ENCODE peak calls at places on chromosomes 3 and 15, in five cellular contexts. T is suprapubic skin, J is stomach, I is sigmoid colon, A is A549. D is an unnamed sample.

GRCh38 chr3:140225996-140226395 is 291.0 kb downstream of the CLSTN2 start:
- DNase-seq in T (no peak), J (no peak), I (no peak), A (no peak), D (no peak)

GRCh38 chr3:22585504-22585903 is 617.6 kb upstream of the UBE2E2 start:
- DNase-seq in T (no peak), J (no peak), I (no peak), A (no peak), D (no peak)

GRCh38 chr15:85762756-85763127 is 32.0 kb downstream of the KLHL25 start:
- DNase-seq in T (no peak), J (no peak), I (no peak), A (no peak), D (no peak)

GRCh38 chr3:71722693-71723092 is 2.5 kb downstream of the EIF4E3 start:
- DNase-seq in T (no peak), J (no peak), I (no peak), A (no peak), D (no peak)

GRCh38 chr3:172152869-172153268 is 113.5 kb downstream of the FNDC3B start:
- DNase-seq in T (no peak), J (no peak), I (no peak), A (no peak), D (no peak)

GRCh38 chr3:46097691-46098241 is 70.5 kb upstream of the XCR1 start:
- DNase-seq in T (no peak), J (no peak), I (peak), A (no peak), D (peak)

GRCh38 chr15:98513428-98513991 is 134.8 kb upstream of the IGF1R start:
- DNase-seq in T (no peak), J (no peak), I (no peak), A (no peak), D (no peak)

GRCh38 chr15:84699538-84700191 is 16.3 kb downstream of the SEC11A start:
- DNase-seq in T (no peak), J (no peak), I (no peak), A (no peak), D (no peak)

GRCh38 chr3:66480666-66481065 is 20.2 kb downstream of the LRIG1 start:
- DNase-seq in T (no peak), J (no peak), I (no peak), A (no peak), D (no peak)

GRCh38 chr3:63912768-63913588 is 795 bp upstream of the SCAANT1 start:
- DNase-seq in T (peak), J (peak), I (peak), A (peak), D (peak)

GRCh38 chr15:90343391-90343790 is 8.7 kb upstream of the ZNF774 start:
- DNase-seq in T (no peak), J (no peak), I (no peak), A (no peak), D (no peak)

GRCh38 chr3:141050576-141050912 is 603 bp upstream of the SPSB4 start:
- DNase-seq in T (no peak), J (no peak), I (no peak), A (no peak), D (no peak)

GRCh38 chr3:179526989-179527391 is 35.7 kb upstream of the ACTL6A start:
- DNase-seq in T (no peak), J (no peak), I (peak), A (no peak), D (peak)

GRCh38 chr15:80152896-80153876 is at the start of gene FAH:
- DNase-seq in T (peak), J (no peak), I (no peak), A (no peak), D (no peak)

GRCh38 chr3:174620138-174620537 is 239.0 kb upstream of the NAALADL2 start:
- DNase-seq in T (no peak), J (no peak), I (no peak), A (no peak), D (no peak)

GRCh38 chr15:34240537-34240936 is 15.7 kb downstream of the EMC4 start:
- DNase-seq in T (no peak), J (no peak), I (no peak), A (no peak), D (no peak)

GRCh38 chr3:151357461-151357850 is 27.1 kb downstream of the P2RY12 start:
- DNase-seq in T (no peak), J (no peak), I (no peak), A (no peak), D (no peak)

GRCh38 chr15:35928847-35929246 is 382.9 kb upstream of the DPH6 start:
- DNase-seq in T (no peak), J (no peak), I (no peak), A (no peak), D (no peak)

GRCh38 chr3:195763843-195764825 is 43.4 kb downstream of the MUC20 start:
- DNase-seq in T (peak), J (no peak), I (no peak), A (no peak), D (no peak)

GRCh38 chr3:183046883-183047282 is 52.4 kb downstream of the MCCC1 start:
- DNase-seq in T (no peak), J (no peak), I (no peak), A (no peak), D (no peak)

GRCh38 chr15:60021589-60022378 is 17.7 kb downstream of the FOXB1 start:
- DNase-seq in T (no peak), J (no peak), I (no peak), A (no peak), D (no peak)

GRCh38 chr15:75850708-75851107 is 7.5 kb downstream of the UBE2Q2 start:
- DNase-seq in T (no peak), J (no peak), I (no peak), A (no peak), D (no peak)

GRCh38 chr15:52171386-52171785 is 19.8 kb downstream of the GNB5 start:
- DNase-seq in T (no peak), J (no peak), I (no peak), A (no peak), D (no peak)

GRCh38 chr15:99320374-99321215 is 69.3 kb downstream of the LRRC28 start:
- DNase-seq in T (no peak), J (no peak), I (no peak), A (no peak), D (no peak)

GRCh38 chr3:46280105-46280797 is 38.0 kb downstream of the CCR3 start:
- DNase-seq in T (no peak), J (no peak), I (no peak), A (no peak), D (no peak)

GRCh38 chr15:63463030-63463429 is 41.4 kb upstream of the USP3 start:
- DNase-seq in T (no peak), J (no peak), I (no peak), A (no peak), D (no peak)

GRCh38 chr15:73934281-73934680 is 8.0 kb downstream of the LOXL1 start:
- DNase-seq in T (no peak), J (no peak), I (no peak), A (no peak), D (no peak)

GRCh38 chr3:178096955-178097354 is 439.3 kb upstream of the KCNMB2 start:
- DNase-seq in T (no peak), J (no peak), I (no peak), A (no peak), D (no peak)

GRCh38 chr3:178099885-178100284 is 436.4 kb upstream of the KCNMB2 start:
- DNase-seq in T (no peak), J (no peak), I (no peak), A (no peak), D (no peak)

GRCh38 chr3:178097576-178097975 is 438.7 kb upstream of the KCNMB2 start:
- DNase-seq in T (no peak), J (no peak), I (no peak), A (no peak), D (no peak)

GRCh38 chr3:178103140-178103539 is 433.1 kb upstream of the KCNMB2 start:
- DNase-seq in T (no peak), J (no peak), I (peak), A (no peak), D (no peak)

GRCh38 chr3:178100881-178101280 is 435.4 kb upstream of the KCNMB2 start:
- DNase-seq in T (no peak), J (no peak), I (no peak), A (no peak), D (no peak)
- TF ChIP-seq EP300 in T (no peak), J (no peak), I (no peak), A (no peak), D (no peak)

GRCh38 chr3:184568918-184569829 is 7.6 kb downstream of the EPHB3 start:
- DNase-seq in T (peak), J (peak), I (peak), A (no peak), D (peak)
- TF ChIP-seq EP300 in T (no peak), J (no peak), I (no peak), A (no peak), D (peak)

GRCh38 chr3:3353153-3353552 is 173.7 kb upstream of the CRBN start:
- DNase-seq in T (no peak), J (no peak), I (no peak), A (no peak), D (no peak)

DNA sequence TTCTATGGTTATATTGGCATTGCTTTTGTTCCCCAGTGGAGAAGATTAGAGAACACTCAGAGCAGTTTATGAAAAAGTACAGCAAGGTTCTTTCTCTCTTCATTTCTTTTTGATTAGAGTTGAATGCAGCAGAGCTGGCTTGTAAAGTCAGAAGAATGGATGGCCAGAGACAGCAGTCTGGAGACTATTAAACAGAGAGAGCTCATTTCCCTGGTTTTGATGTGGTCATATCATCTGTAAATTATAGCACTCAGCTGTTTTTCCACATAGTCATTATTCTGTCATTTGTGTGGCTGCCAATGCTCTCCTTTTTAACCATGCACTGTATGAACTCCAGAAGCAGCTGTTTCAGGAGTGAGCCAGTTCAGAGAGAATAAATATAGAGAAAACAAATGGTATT is 177.3 kb upstream of the CRBN start:
- DNase-seq in T (no peak), J (no peak), I (no peak), A (no peak), D (no peak)
- TF ChIP-seq EP300 in T (no peak), J (no peak), I (no peak), A (no peak), D (no peak)

DNA sequence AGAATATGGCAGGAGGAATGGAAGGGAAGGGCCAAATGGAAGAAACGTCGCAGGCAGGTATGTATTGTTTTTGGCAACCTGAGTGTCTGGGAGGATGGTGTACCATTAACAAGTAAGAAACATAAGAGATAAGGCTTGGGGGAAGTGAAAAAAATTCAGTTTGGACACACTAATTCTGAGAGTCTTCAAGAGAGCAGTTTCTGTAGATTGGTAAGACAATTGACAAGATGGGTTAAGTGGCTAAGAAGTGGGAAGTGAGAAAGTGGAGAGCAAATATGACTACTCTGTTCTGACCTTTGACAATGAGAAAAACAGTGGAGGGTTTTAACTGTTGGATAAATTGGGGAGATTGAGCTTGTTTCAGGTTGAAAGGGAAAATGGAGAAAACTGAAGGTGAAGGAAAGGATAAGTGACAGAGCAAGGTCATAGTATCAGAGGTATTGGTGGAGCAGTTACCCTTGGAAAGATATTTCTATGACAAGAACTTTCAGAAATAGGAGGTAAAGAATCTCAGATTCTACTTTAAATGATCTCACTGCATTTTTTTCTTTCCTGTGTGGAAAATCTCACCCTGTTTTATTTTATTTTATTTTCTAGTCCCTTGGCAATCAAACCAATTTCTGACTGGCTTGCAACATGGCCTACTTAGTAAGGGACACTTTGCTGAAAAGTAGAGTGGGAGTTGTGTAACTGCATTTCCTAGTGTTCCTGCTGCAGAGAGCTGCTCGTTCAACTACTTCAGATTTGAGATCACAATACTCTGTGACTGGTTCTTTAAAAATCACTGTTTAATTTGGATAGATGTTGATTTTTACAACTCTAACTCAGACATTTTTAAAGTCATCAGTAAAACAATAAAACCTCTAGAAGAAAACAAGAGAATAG is 23.1 kb upstream of the GABPB1 start:
- DNase-seq in T (no peak), J (no peak), I (no peak), A (no peak), D (no peak)
- TF ChIP-seq EP300 in T (no peak), J (no peak), I (no peak), A (no peak), D (no peak)

DNA sequence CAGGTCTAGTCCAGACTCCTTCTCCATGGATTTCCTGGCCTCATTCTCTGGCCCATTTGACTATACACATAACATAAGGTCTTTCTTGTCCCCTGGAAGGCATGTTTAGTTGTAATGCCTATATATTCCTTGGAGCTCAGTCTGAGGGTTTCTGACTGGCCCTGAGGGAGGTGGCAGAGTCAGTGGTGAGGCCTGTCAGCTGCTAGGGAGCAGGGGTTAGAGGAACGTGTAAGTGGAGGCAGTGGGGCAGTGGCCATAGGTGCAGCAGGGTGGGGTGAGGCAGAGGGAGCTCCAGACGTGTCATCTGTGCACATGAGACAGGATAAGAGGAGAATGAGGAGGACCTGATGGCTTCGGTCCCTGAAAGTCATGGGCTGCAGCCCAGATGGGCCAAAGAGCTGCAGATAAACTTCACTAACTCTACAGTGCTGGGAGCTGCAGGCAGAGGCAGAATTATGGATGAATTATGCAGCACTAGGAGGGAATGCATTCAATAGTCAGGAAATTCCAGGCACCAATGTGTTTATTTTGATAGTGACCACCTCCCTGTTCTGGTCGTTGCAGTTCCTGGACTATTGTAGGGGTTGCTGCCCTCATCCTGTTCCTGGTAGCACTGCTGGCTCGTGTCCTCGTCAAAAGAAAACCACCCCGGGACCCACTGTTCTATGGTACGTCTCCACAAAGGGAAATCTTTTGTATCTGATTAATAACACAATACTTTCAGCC is 5.0 kb downstream of the TM6SF1 start:
- DNase-seq in T (no peak), J (no peak), I (no peak), A (no peak), D (no peak)
- TF ChIP-seq EP300 in T (no peak), J (peak), I (no peak), A (no peak), D (no peak)

GRCh38 chr3:131802029-131802428 is 232.8 kb downstream of the CPNE4 start:
- DNase-seq in T (no peak), J (no peak), I (no peak), A (no peak), D (no peak)

GRCh38 chr3:131794766-131795381 is 239.9 kb downstream of the CPNE4 start:
- DNase-seq in T (no peak), J (no peak), I (no peak), A (peak), D (no peak)

GRCh38 chr3:131801566-131801965 is 233.2 kb downstream of the CPNE4 start:
- DNase-seq in T (no peak), J (no peak), I (no peak), A (no peak), D (no peak)

GRCh38 chr3:131795382-131796085 is 239.3 kb downstream of the CPNE4 start:
- DNase-seq in T (no peak), J (no peak), I (no peak), A (no peak), D (no peak)

DNA sequence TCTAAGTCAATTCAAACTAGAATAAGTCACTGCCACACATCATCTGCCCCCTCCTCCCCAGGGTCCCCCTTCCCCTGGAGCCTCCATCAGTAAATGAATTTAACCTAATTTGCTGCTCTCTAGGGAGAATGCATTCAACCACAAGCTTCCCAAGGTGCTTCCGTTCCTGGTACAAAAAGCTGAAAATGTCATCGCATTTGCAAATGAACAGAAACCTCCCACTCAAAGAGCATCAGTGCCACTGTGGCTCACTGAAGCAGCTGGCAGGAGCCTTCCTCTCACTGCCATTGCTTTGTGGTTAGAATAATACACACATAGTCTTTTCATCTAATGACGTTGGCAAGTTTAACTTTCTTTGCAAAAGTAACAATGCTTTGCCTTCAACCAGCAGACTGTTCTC is 238.3 kb downstream of the CPNE4 start:
- DNase-seq in T (no peak), J (no peak), I (no peak), A (no peak), D (no peak)
- TF ChIP-seq EP300 in T (no peak), J (no peak), I (no peak), A (no peak), D (no peak)

DNA sequence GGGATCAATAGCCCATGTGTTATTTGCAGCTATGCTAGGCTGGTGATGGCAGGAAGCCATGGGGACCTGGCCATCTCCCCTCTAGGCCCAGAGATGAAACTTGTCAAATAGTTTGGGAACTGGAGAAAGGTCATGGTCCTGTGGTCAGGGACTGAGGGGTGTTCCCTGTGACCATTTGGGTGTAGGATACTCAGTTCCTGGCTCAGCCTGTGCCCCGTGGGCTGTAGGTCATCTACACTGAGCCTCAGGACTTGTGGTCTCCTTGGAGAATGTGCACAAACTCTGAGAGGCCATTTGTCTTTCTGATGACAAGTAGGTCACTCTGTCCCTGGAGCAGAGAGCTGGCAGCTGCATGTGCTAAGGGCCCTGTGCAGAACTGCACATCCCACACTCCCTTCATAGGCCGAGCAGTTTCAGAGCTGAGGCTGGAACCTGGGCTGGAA is 17.5 kb downstream of the GASK1A start:
- DNase-seq in T (no peak), J (no peak), I (no peak), A (no peak), D (no peak)
- TF ChIP-seq EP300 in T (no peak), J (no peak), I (no peak), A (no peak), D (no peak)

DNA sequence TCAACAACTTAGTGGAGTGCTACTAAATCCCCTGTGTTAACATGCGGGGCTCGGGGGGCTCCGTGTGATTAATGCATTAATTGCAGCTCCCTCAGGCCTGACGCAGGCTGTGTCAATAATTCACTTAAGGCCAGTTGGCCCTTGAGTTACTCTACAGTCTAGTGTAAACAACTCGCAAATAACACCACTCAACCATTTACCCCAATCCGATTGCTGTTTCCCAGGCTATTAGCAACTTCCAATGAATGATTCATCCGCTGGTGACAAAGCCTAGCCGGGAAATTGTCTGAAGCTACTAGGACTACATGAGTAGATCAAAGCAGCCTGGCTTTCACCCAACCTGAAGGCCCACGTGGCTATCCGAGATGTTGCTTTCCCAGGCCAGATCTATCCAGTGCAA is 121.3 kb upstream of the SOX14 start:
- DNase-seq in T (no peak), J (no peak), I (no peak), A (no peak), D (no peak)
- TF ChIP-seq EP300 in T (no peak), J (no peak), I (no peak), A (no peak), D (no peak)

D was measured in tibial nerve.